ENCODE peak calls at places on chromosomes 13 and 19, in ten cellular contexts. W is upper lobe of right lung, H is psoas muscle, C is ascending aorta, L is T-helper 1 cell, J is SK-N-DZ, I is choroid plexus epithelial cell, Z is smooth muscle cell of the brain vasculature, E is neuronal stem cell, O is Calu3. F is an unnamed sample.

GRCh38 chr19:19900124-19900523 is 622 bp upstream of the ZNF93 start:
- DNase-seq in Z (no peak), I (peak), E (no peak), C (no peak), O (peak), W (no peak), H (no peak), J (peak), L (no peak), F (no peak)

GRCh38 chr19:44741258-44741731 is 7.2 kb upstream of the BCL3 start:
- DNase-seq in C (no peak), L (no peak), W (no peak), E (no peak), O (peak), I (no peak), J (no peak), H (no peak), Z (no peak), F (no peak)

GRCh38 chr19:16268676-16269319 is 55.8 kb upstream of the KLF2 start:
- DNase-seq in E (no peak), J (no peak), I (no peak), C (no peak), H (no peak), L (no peak), O (no peak), Z (no peak), W (no peak), F (peak)

GRCh38 chr19:52778811-52779210 is 7.8 kb downstream of the ZNF600 start:
- DNase-seq in I (peak), W (no peak), H (no peak), E (no peak), Z (no peak), O (no peak), C (no peak), J (no peak), L (peak), F (no peak)

GRCh38 chr13:100069278-100069677 is 19.6 kb upstream of the PCCA start:
- DNase-seq in C (no peak), O (no peak), E (no peak), H (no peak), J (no peak), W (no peak), I (peak), Z (no peak), L (no peak), F (no peak)

GRCh38 chr13:76830805-76831204 is 55.4 kb downstream of the KCTD12 start:
- DNase-seq in W (no peak), I (no peak), C (no peak), O (no peak), H (no peak), Z (no peak), E (no peak), L (no peak), J (no peak), F (no peak)

GRCh38 chr13:78603240-78603947 is at the start of gene POU4F1:
- DNase-seq in Z (no peak), I (no peak), E (peak), L (no peak), H (peak), O (peak), W (no peak), J (peak), C (no peak), F (peak)

GRCh38 chr13:98189841-98190505 is 12.9 kb upstream of the RNF113B start:
- DNase-seq in H (no peak), E (no peak), W (no peak), J (no peak), C (no peak), Z (no peak), I (no peak), L (no peak), O (no peak), F (no peak)

GRCh38 chr19:30629086-30629485 is 256.9 kb downstream of the ZNF536 start:
- DNase-seq in H (no peak), O (no peak), W (no peak), E (no peak), J (no peak), Z (no peak), L (no peak), C (no peak), I (no peak), F (no peak)

GRCh38 chr13:43237616-43238015 is 214.2 kb downstream of the DNAJC15 start:
- DNase-seq in O (no peak), E (no peak), J (no peak), H (no peak), C (no peak), W (no peak), I (no peak), Z (no peak), L (no peak), F (no peak)

GRCh38 chr19:31715249-31715944 is 366.2 kb upstream of the TSHZ3 start:
- DNase-seq in L (no peak), J (no peak), W (no peak), I (peak), H (peak), O (no peak), E (no peak), Z (no peak), C (no peak), F (no peak)

GRCh38 chr19:1591421-1592022 is 1.1 kb downstream of the MBD3 start:
- DNase-seq in E (no peak), L (no peak), O (peak), J (no peak), I (no peak), C (no peak), Z (no peak), W (no peak), H (no peak), F (no peak)

GRCh38 chr13:99985243-99985874 is 3.8 kb downstream of the ZIC2 start:
- DNase-seq in J (no peak), O (no peak), C (no peak), Z (no peak), H (no peak), W (no peak), E (no peak), I (no peak), L (no peak), F (no peak)

GRCh38 chr13:60384911-60385310 is 12.1 kb upstream of the TDRD3 start:
- DNase-seq in H (no peak), J (no peak), C (no peak), Z (no peak), I (no peak), W (no peak), O (no peak), E (no peak), L (no peak), F (no peak)